ENCODE peak calls at places on chromosomes 13 and 19, in five cellular contexts. S is endothelial cell; Z is CD8-positive, alpha-beta T cell; O is RWPE1; A is WTC11. K is an unnamed sample.

GRCh38 chr13:98368019-98368418 is 190.9 kb upstream of the RNF113B start:
- DNase-seq in Z (no peak), A (no peak), O (no peak), S (no peak), K (no peak)

GRCh38 chr13:102598061-102598460 is 1.3 kb downstream of the TPP2 start:
- DNase-seq in O (no peak), S (no peak), A (no peak), Z (no peak), K (no peak)

GRCh38 chr13:39415403-39415802 is 187.6 kb downstream of the LHFPL6 start:
- DNase-seq in O (peak), A (peak), S (peak), Z (no peak), K (peak)

GRCh38 chr19:17687141-17687856 is 855 bp downstream of the UNC13A start:
- DNase-seq in Z (no peak), A (peak), S (no peak), O (no peak), K (no peak)

GRCh38 chr19:36489920-36490415 is 607 bp upstream of the ZNF566 start:
- DNase-seq in S (no peak), Z (no peak), A (peak), O (peak), K (peak)

GRCh38 chr13:21800847-21801616 is 130.2 kb downstream of the FGF9 start:
- DNase-seq in S (no peak), Z (no peak), A (no peak), O (peak), K (no peak)

GRCh38 chr19:18270304-18270703 is 3.9 kb downstream of the IQCN start:
- DNase-seq in Z (no peak), O (no peak), A (no peak), S (no peak), K (no peak)

GRCh38 chr19:18502633-18503294 is 19.1 kb downstream of the ELL start:
- DNase-seq in Z (no peak), O (no peak), S (no peak), A (no peak), K (no peak)

GRCh38 chr13:99658266-99658991 is 157.2 kb downstream of the TM9SF2 start:
- DNase-seq in O (no peak), A (peak), S (peak), Z (peak), K (peak)

GRCh38 chr13:112983428-112984196 is 14.6 kb downstream of the MCF2L start:
- DNase-seq in O (no peak), S (no peak), Z (no peak), A (no peak), K (no peak)

GRCh38 chr13:75635621-75636338 is at the start of gene LMO7:
- DNase-seq in S (peak), Z (peak), O (peak), A (peak), K (no peak)

GRCh38 chr13:74102691-74103090 is 31.5 kb downstream of the KLF12 start:
- DNase-seq in O (no peak), A (no peak), S (no peak), Z (no peak), K (no peak)

GRCh38 chr13:74101436-74101835 is 32.8 kb downstream of the KLF12 start:
- DNase-seq in A (no peak), O (no peak), S (no peak), Z (no peak), K (no peak)

GRCh38 chr13:74093691-74094090 is 40.5 kb downstream of the KLF12 start:
- DNase-seq in O (no peak), A (no peak), S (no peak), Z (no peak), K (no peak)

GRCh38 chr13:74097116-74097515 is 37.1 kb downstream of the KLF12 start:
- DNase-seq in S (no peak), Z (no peak), A (no peak), O (no peak), K (no peak)

DNA sequence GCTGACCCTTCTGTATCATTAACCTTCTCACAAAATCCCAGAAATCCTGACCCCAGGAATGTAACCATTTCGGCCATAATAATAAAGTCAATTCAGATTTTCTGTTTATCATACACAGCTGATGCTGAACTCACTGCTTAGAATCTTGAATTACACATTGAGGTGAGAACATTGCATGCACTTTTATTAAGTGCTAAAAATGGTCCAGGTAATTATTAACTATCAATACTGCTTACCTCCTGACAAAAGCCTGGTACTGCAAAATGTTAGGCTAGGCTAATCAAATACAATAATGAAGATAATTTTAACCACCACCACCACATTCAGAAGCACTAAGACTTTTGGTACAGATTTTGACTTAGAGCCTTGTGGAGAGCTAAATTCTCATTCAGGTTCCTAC is 36.1 kb downstream of the KLF12 start:
- DNase-seq in O (no peak), S (no peak), Z (no peak), A (no peak), K (no peak)
- TF ChIP-seq CTCF in O (no peak), S (no peak), Z (no peak), A (no peak), K (no peak)

GRCh38 chr13:88000239-88000638 is 329.1 kb downstream of the SLITRK5 start:
- DNase-seq in A (no peak), O (no peak), S (no peak), Z (no peak), K (no peak)

GRCh38 chr13:87999791-88000190 is 328.6 kb downstream of the SLITRK5 start:
- DNase-seq in A (no peak), Z (no peak), O (no peak), S (no peak), K (no peak)

GRCh38 chr13:87999141-87999765 is 328.1 kb downstream of the SLITRK5 start:
- DNase-seq in O (peak), A (no peak), Z (no peak), S (no peak), K (no peak)

GRCh38 chr13:88000787-88001186 is 329.6 kb downstream of the SLITRK5 start:
- DNase-seq in Z (no peak), O (no peak), S (no peak), A (no peak), K (no peak)

GRCh38 chr13:88005188-88005587 is 334.0 kb downstream of the SLITRK5 start:
- DNase-seq in Z (no peak), S (no peak), O (no peak), A (no peak), K (no peak)
- TF ChIP-seq CTCF in Z (no peak), S (no peak), O (no peak), A (no peak), K (no peak)

DNA sequence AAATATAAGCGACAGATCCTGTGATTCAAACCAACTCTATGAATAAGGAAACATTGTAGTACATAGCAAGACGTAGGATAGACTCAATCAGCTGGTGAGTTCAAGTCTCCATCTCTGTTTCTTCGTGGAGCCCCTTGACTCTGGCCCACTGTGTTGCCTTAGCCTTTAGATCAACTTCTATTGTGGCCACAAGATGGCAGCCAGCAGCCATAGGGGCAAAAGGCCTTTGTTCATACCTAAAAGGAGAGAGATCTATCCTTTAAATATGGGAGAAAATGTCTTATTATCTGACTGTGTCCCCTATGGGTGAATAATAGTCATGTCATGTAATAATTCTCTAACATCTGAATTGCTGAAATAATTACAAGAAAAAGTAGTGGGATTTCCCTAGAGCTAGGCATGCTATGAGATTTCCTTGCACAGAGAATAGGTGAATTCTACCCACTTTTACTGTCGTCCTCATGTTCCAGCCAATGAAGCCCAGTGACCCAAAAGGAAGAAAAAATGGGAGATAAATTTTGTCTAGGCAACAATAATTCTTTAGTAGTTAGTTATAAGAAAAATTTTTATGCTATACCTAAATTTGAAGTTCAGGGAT is 129.4 kb downstream of the PCDH20 start:
- DNase-seq in S (peak), Z (no peak), O (no peak), A (peak), K (no peak)
- TF ChIP-seq CTCF in S (peak), Z (no peak), O (no peak), A (no peak), K (no peak)

GRCh38 chr13:111505175-111505777 is 184.8 kb downstream of the TEX29 start:
- DNase-seq in S (peak), A (peak), Z (no peak), O (no peak), K (no peak)
- TF ChIP-seq CTCF in S (peak), A (peak), Z (no peak), O (no peak), K (no peak)

DNA sequence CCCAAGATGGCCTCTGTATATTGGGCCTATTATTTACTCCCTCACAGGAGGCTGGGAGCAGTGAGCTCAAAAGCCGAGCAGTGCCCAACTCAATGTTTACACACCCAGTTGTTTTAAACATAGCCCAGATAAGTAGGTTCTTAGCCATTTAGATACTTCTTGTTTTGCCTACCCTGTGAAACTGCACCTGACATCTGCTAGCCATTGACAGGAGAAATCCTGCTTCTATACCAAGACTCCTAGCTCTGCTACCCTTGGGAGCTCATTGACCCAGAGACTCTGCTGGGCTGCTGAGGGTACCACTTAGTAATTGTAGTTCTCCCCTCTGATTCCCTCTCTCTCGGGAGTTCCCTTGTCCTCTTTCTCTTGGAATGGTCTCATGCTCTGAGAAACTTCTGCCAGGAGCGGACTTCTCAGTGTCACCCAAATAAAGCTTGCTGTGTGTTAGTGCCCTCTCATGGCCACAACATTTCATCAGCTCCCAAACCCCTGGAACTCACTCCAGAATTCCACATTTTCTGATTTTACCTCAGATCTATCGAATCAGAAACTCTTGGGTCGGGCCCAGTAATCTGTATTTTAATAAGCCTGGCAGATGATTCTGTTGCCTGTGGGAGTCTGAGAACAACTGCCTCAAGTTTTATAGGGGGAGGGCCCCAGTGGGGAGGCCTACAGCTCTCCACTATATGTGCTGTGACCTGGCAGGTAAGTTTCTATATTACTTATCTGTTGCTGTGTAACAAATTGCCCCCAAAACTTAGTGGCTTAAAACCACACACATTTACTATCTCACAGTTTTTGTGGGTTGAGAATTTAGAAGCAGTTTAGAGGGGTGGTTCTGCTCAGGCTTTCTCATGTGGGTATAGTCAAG is 221.1 kb downstream of the TDRD3 start:
- DNase-seq in S (peak), Z (no peak), O (peak), A (peak), K (no peak)
- TF ChIP-seq CTCF in S (no peak), Z (no peak), O (no peak), A (no peak), K (peak)